ENCODE peak calls at places on chromosomes 7 and 10, in five cellular contexts. G, Z, P, O and S are unnamed samples.
A peak's percentile ranks its signal among the peaks of the same experiment; 100 is the strongest.

GRCh38 chr10:49323171-49323895 is 24.4 kb downstream of the C10orf71 start:
- DNase-seq in G (no peak), Z (no peak), P (no peak), O (no peak), S (no peak)

GRCh38 chr7:83751217-83751616 is 102.3 kb upstream of the SEMA3E start:
- DNase-seq in G (no peak), Z (no peak), P (no peak), O (no peak), S (no peak)

GRCh38 chr10:60230892-60231291 is 158.8 kb downstream of the ANK3 start:
- DNase-seq in G (no peak), Z (no peak), P (no peak), O (no peak), S (no peak)

GRCh38 chr10:6840093-6840763 is 260.2 kb upstream of the PRKCQ start:
- DNase-seq in G (no peak), Z (no peak), P (no peak), O (no peak), S (no peak)

GRCh38 chr10:100124097-100124496 is 42.4 kb upstream of the CPN1 start:
- DNase-seq in G (no peak), Z (no peak), P (no peak), O (no peak), S (no peak)

GRCh38 chr7:75953918-75954317 is 39.0 kb downstream of the POR start:
- DNase-seq in G (no peak), Z (no peak), P (no peak), O (no peak), S (no peak)

GRCh38 chr7:65981965-65982792 is at the start of gene GUSB:
- DNase-seq in G (peak; percentile 96), Z (peak; percentile 82), P (peak; percentile 78), O (peak; percentile 51), S (peak; percentile 99)

GRCh38 chr10:96830511-96831199 is 1.4 kb upstream of the LCOR start:
- DNase-seq in G (peak; percentile 18), Z (peak; percentile 75), P (peak; percentile 66), O (peak; percentile 67), S (peak; percentile 27)

GRCh38 chr10:129417164-129417563 is 49.9 kb upstream of the MGMT start:
- DNase-seq in G (no peak), Z (no peak), P (peak; percentile 17), O (no peak), S (no peak)

GRCh38 chr10:126847666-126848065 is 57.6 kb upstream of the DOCK1 start:
- DNase-seq in G (no peak), Z (no peak), P (no peak), O (no peak), S (no peak)

GRCh38 chr10:45374451-45375052 is 536 bp downstream of the ALOX5 start:
- DNase-seq in G (no peak), Z (no peak), P (no peak), O (no peak), S (no peak)

GRCh38 chr7:92115821-92116220 is 18.5 kb downstream of the CYP51A1 start:
- DNase-seq in G (no peak), Z (no peak), P (no peak), O (no peak), S (no peak)

GRCh38 chr10:99975942-99976809 is 33.6 kb downstream of the DNMBP start:
- DNase-seq in G (no peak), Z (no peak), P (no peak), O (no peak), S (no peak)

GRCh38 chr7:84950836-84951235 is 236.0 kb downstream of the SEMA3D start:
- DNase-seq in G (no peak), Z (no peak), P (no peak), O (no peak), S (no peak)

GRCh38 chr10:17918187-17918903 is 33.4 kb upstream of the SLC39A12 start:
- DNase-seq in G (no peak), Z (no peak), P (no peak), O (no peak), S (no peak)

GRCh38 chr7:105178928-105179541 is 165.0 kb downstream of the KMT2E start:
- DNase-seq in G (no peak), Z (no peak), P (peak; percentile 41), O (no peak), S (no peak)

GRCh38 chr7:1602386-1602785 is 32.6 kb upstream of the PSMG3 start:
- DNase-seq in G (no peak), Z (no peak), P (no peak), O (no peak), S (no peak)

GRCh38 chr10:114353383-114353782 is 50.9 kb downstream of the AFAP1L2 start:
- DNase-seq in G (no peak), Z (no peak), P (no peak), O (no peak), S (no peak)

GRCh38 chr7:70681847-70682350 is 450.0 kb upstream of the GALNT17 start:
- DNase-seq in G (no peak), Z (no peak), P (no peak), O (peak; percentile 39), S (no peak)

GRCh38 chr10:124640538-124641231 is 103.5 kb downstream of the FAM53B start:
- DNase-seq in G (peak; percentile 49), Z (no peak), P (no peak), O (peak; percentile 24), S (no peak)

GRCh38 chr7:113751547-113751946 is 167.3 kb downstream of the PPP1R3A start:
- DNase-seq in G (no peak), Z (no peak), P (no peak), O (no peak), S (no peak)

GRCh38 chr10:62765726-62766125 is 38.8 kb upstream of the ADO start:
- DNase-seq in G (no peak), Z (no peak), P (no peak), O (no peak), S (no peak)

GRCh38 chr10:113279262-113279661 is 273.6 kb upstream of the HABP2 start:
- DNase-seq in G (no peak), Z (no peak), P (no peak), O (no peak), S (no peak)

GRCh38 chr10:124174673-124175645 is 81.6 kb upstream of the CHST15 start:
- DNase-seq in G (no peak), Z (no peak), P (no peak), O (no peak), S (no peak)

GRCh38 chr10:10892290-10892875 is 125.3 kb upstream of the CELF2 start:
- DNase-seq in G (no peak), Z (no peak), P (no peak), O (no peak), S (no peak)

GRCh38 chr7:155863721-155864151 is 51.5 kb upstream of the SHH start:
- DNase-seq in G (no peak), Z (no peak), P (no peak), O (no peak), S (no peak)

GRCh38 chr7:131688738-131689661 is 132.6 kb upstream of the PODXL start:
- DNase-seq in G (peak; percentile 94), Z (peak; percentile 23), P (peak; percentile 49), O (no peak), S (peak; percentile 95)
- TF ChIP-seq REST in G (no peak), Z (no peak), P (no peak), O (no peak), S (no peak)

GRCh38 chr7:37212051-37212450 is 236.6 kb downstream of the ELMO1 start:
- DNase-seq in G (no peak), Z (no peak), P (no peak), O (peak; percentile 9), S (no peak)
- H3K36me3 ChIP-seq in G (no peaks in the 10 kb centered on the region), Z (no peaks in the 10 kb centered on the region), P (no peaks in the 10 kb centered on the region), O (peaks cover 1% of the 10 kb centered on the region), S (no peaks in the 10 kb centered on the region)

GRCh38 chr7:121544199-121544598 is 148.1 kb upstream of the FAM3C start:
- DNase-seq in G (no peak), Z (no peak), P (no peak), O (no peak), S (no peak)
- TF ChIP-seq RAD21 in G (no peak), Z (no peak), P (no peak), O (no peak), S (no peak)

DNA sequence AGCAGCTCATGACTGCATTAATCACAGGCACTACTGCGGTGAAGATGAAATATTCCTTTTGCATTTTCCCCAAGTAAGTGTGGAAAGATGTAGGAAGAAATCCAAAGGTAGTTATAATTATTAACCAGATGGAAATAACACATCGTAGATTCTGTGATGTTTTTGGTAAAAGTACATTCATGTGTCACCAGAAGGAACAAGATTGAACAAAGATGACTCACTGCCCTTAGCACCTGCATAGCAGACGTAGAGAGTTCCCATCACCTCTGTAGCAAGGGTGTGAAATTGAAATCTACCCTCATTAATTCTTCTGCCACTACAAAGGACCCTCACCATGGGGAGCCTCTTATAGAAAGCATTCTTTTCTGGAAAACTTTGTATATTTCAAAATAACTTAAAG is 37.0 kb downstream of the SMURF1 start:
- DNase-seq in G (no peak), Z (no peak), P (no peak), O (no peak), S (no peak)
- TF ChIP-seq REST in G (no peak), Z (no peak), P (no peak), O (no peak), S (no peak)

DNA sequence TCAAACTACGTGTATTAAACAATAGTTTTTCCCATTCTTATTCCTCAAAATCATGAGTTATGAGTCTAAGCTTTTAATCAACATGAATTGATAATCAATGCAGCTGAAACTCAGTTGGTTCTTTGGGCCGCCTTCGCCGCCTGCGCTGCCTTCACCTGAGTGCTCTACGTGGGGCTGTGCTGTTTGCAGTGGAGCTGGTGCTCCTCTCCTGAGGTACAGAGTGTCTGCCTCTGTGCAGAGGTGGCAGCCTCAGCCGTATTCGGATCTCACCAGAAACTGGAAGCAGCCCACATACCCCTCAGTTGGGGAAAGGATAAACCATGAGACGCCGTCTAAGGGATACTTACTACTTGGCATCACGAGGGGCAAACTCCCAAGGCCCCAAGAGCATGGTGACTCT is 15.5 kb downstream of the NOM1 start:
- DNase-seq in G (no peak), Z (no peak), P (no peak), O (no peak), S (no peak)
- H3K36me3 ChIP-seq in G (peaks cover 98% of the 10 kb centered on the region), Z (peaks cover 67% of the 10 kb centered on the region), P (peaks cover 89% of the 10 kb centered on the region), O (peaks cover 40% of the 10 kb centered on the region), S (peaks cover 63% of the 10 kb centered on the region)